ENCODE peak calls at places on chromosomes 5 and 9, in eight cellular contexts. One of them, this sample, is unnamed.

GRCh38 chr5:26553079-26553478 is 485.3 kb downstream of the CDH9 start:
- DNase-seq in GM12891: no peak
- DNase-seq in Right ventricle myocardium superior: no peak
- DNase-seq in NCI-H1694 treated with DMSO at 0.1 percent for 48 hours: no peak
- DNase-seq in activated naive CD4-positive, alpha-beta T cell treated with anti-CD3 and anti-CD28 coated beads for 36 hours: no peak
- DNase-seq in hippocampal formation: no peak
- DNase-seq in A172: peak
- DNase-seq in ascending aorta: no peak
- DNase-seq in this sample: no peak

GRCh38 chr9:137241490-137242328 is 622 bp downstream of the TUBB4B start:
- DNase-seq in GM12891: peak
- DNase-seq in Right ventricle myocardium superior: peak
- DNase-seq in NCI-H1694 treated with DMSO at 0.1 percent for 48 hours: no peak
- DNase-seq in activated naive CD4-positive, alpha-beta T cell treated with anti-CD3 and anti-CD28 coated beads for 36 hours: peak
- DNase-seq in hippocampal formation: no peak
- DNase-seq in A172: no peak
- DNase-seq in ascending aorta: peak
- DNase-seq in this sample: no peak

GRCh38 chr5:95471447-95471846 is 80.3 kb downstream of the FAM81B start:
- DNase-seq in GM12891: no peak
- DNase-seq in Right ventricle myocardium superior: no peak
- DNase-seq in NCI-H1694 treated with DMSO at 0.1 percent for 48 hours: no peak
- DNase-seq in activated naive CD4-positive, alpha-beta T cell treated with anti-CD3 and anti-CD28 coated beads for 36 hours: no peak
- DNase-seq in hippocampal formation: no peak
- DNase-seq in A172: no peak
- DNase-seq in ascending aorta: no peak
- DNase-seq in this sample: no peak

GRCh38 chr9:93667627-93668026 is 91.2 kb downstream of the PHF2 start:
- DNase-seq in GM12891: no peak
- DNase-seq in Right ventricle myocardium superior: no peak
- DNase-seq in NCI-H1694 treated with DMSO at 0.1 percent for 48 hours: no peak
- DNase-seq in activated naive CD4-positive, alpha-beta T cell treated with anti-CD3 and anti-CD28 coated beads for 36 hours: no peak
- DNase-seq in hippocampal formation: no peak
- DNase-seq in A172: no peak
- DNase-seq in ascending aorta: peak
- DNase-seq in this sample: no peak

GRCh38 chr9:135790850-135791249 is 88.9 kb downstream of the KCNT1 start:
- DNase-seq in GM12891: peak
- DNase-seq in Right ventricle myocardium superior: no peak
- DNase-seq in NCI-H1694 treated with DMSO at 0.1 percent for 48 hours: no peak
- DNase-seq in activated naive CD4-positive, alpha-beta T cell treated with anti-CD3 and anti-CD28 coated beads for 36 hours: no peak
- DNase-seq in hippocampal formation: no peak
- DNase-seq in A172: no peak
- DNase-seq in ascending aorta: no peak
- DNase-seq in this sample: no peak

GRCh38 chr5:142906863-142907671 is 136.9 kb downstream of the ARHGAP26 start:
- DNase-seq in GM12891: no peak
- DNase-seq in Right ventricle myocardium superior: no peak
- DNase-seq in NCI-H1694 treated with DMSO at 0.1 percent for 48 hours: peak
- DNase-seq in activated naive CD4-positive, alpha-beta T cell treated with anti-CD3 and anti-CD28 coated beads for 36 hours: no peak
- DNase-seq in hippocampal formation: no peak
- DNase-seq in A172: no peak
- DNase-seq in ascending aorta: no peak
- DNase-seq in this sample: peak

GRCh38 chr9:87260171-87260570 is 237.5 kb upstream of the DAPK1 start:
- DNase-seq in GM12891: no peak
- DNase-seq in Right ventricle myocardium superior: no peak
- DNase-seq in NCI-H1694 treated with DMSO at 0.1 percent for 48 hours: no peak
- DNase-seq in activated naive CD4-positive, alpha-beta T cell treated with anti-CD3 and anti-CD28 coated beads for 36 hours: no peak
- DNase-seq in hippocampal formation: no peak
- DNase-seq in A172: no peak
- DNase-seq in ascending aorta: no peak
- DNase-seq in this sample: no peak

GRCh38 chr9:14440062-14440461 is 126.1 kb upstream of the NFIB start:
- DNase-seq in GM12891: no peak
- DNase-seq in Right ventricle myocardium superior: no peak
- DNase-seq in NCI-H1694 treated with DMSO at 0.1 percent for 48 hours: no peak
- DNase-seq in activated naive CD4-positive, alpha-beta T cell treated with anti-CD3 and anti-CD28 coated beads for 36 hours: no peak
- DNase-seq in hippocampal formation: no peak
- DNase-seq in A172: no peak
- DNase-seq in ascending aorta: no peak
- DNase-seq in this sample: no peak

GRCh38 chr5:116575635-116576042 is 1.0 kb upstream of the SEMA6A start:
- DNase-seq in GM12891: peak
- DNase-seq in Right ventricle myocardium superior: peak
- DNase-seq in NCI-H1694 treated with DMSO at 0.1 percent for 48 hours: no peak
- DNase-seq in activated naive CD4-positive, alpha-beta T cell treated with anti-CD3 and anti-CD28 coated beads for 36 hours: no peak
- DNase-seq in hippocampal formation: no peak
- DNase-seq in A172: no peak
- DNase-seq in ascending aorta: no peak
- DNase-seq in this sample: no peak

GRCh38 chr5:132663771-132664695 is 6.1 kb downstream of the IL13 start:
- DNase-seq in GM12891: no peak
- DNase-seq in Right ventricle myocardium superior: no peak
- DNase-seq in NCI-H1694 treated with DMSO at 0.1 percent for 48 hours: no peak
- DNase-seq in activated naive CD4-positive, alpha-beta T cell treated with anti-CD3 and anti-CD28 coated beads for 36 hours: no peak
- DNase-seq in hippocampal formation: no peak
- DNase-seq in A172: no peak
- DNase-seq in ascending aorta: no peak
- DNase-seq in this sample: no peak

GRCh38 chr9:14433293-14433818 is 119.4 kb upstream of the NFIB start:
- DNase-seq in GM12891: no peak
- DNase-seq in Right ventricle myocardium superior: no peak
- DNase-seq in NCI-H1694 treated with DMSO at 0.1 percent for 48 hours: no peak
- DNase-seq in activated naive CD4-positive, alpha-beta T cell treated with anti-CD3 and anti-CD28 coated beads for 36 hours: no peak
- DNase-seq in hippocampal formation: no peak
- DNase-seq in A172: no peak
- DNase-seq in ascending aorta: no peak
- DNase-seq in this sample: no peak

GRCh38 chr9:81372628-81373191 is 316.6 kb downstream of the TLE1 start:
- DNase-seq in GM12891: no peak
- DNase-seq in Right ventricle myocardium superior: peak
- DNase-seq in NCI-H1694 treated with DMSO at 0.1 percent for 48 hours: no peak
- DNase-seq in activated naive CD4-positive, alpha-beta T cell treated with anti-CD3 and anti-CD28 coated beads for 36 hours: no peak
- DNase-seq in hippocampal formation: no peak
- DNase-seq in A172: no peak
- DNase-seq in ascending aorta: peak
- DNase-seq in this sample: peak

GRCh38 chr9:127405344-127406125 is 8.6 kb downstream of the SLC2A8 start:
- DNase-seq in GM12891: no peak
- DNase-seq in Right ventricle myocardium superior: no peak
- DNase-seq in NCI-H1694 treated with DMSO at 0.1 percent for 48 hours: no peak
- DNase-seq in activated naive CD4-positive, alpha-beta T cell treated with anti-CD3 and anti-CD28 coated beads for 36 hours: no peak
- DNase-seq in hippocampal formation: no peak
- DNase-seq in A172: no peak
- DNase-seq in ascending aorta: no peak
- DNase-seq in this sample: peak

GRCh38 chr5:112729630-112730029 is 8.1 kb upstream of the APC start:
- DNase-seq in GM12891: no peak
- DNase-seq in Right ventricle myocardium superior: no peak
- DNase-seq in NCI-H1694 treated with DMSO at 0.1 percent for 48 hours: no peak
- DNase-seq in activated naive CD4-positive, alpha-beta T cell treated with anti-CD3 and anti-CD28 coated beads for 36 hours: no peak
- DNase-seq in hippocampal formation: no peak
- DNase-seq in A172: no peak
- DNase-seq in ascending aorta: no peak
- DNase-seq in this sample: no peak

GRCh38 chr9:135933114-135933513 is 25.8 kb upstream of the CAMSAP1 start:
- DNase-seq in GM12891: no peak
- DNase-seq in Right ventricle myocardium superior: no peak
- DNase-seq in NCI-H1694 treated with DMSO at 0.1 percent for 48 hours: no peak
- DNase-seq in activated naive CD4-positive, alpha-beta T cell treated with anti-CD3 and anti-CD28 coated beads for 36 hours: no peak
- DNase-seq in hippocampal formation: no peak
- DNase-seq in A172: no peak
- DNase-seq in ascending aorta: no peak
- DNase-seq in this sample: no peak

GRCh38 chr5:21219255-21219654 is 1231.3 kb upstream of the CDH18 start:
- DNase-seq in GM12891: no peak
- DNase-seq in Right ventricle myocardium superior: no peak
- DNase-seq in NCI-H1694 treated with DMSO at 0.1 percent for 48 hours: no peak
- DNase-seq in activated naive CD4-positive, alpha-beta T cell treated with anti-CD3 and anti-CD28 coated beads for 36 hours: no peak
- DNase-seq in hippocampal formation: no peak
- DNase-seq in A172: peak
- DNase-seq in ascending aorta: no peak
- DNase-seq in this sample: no peak

GRCh38 chr5:127001621-127002296 is 28.6 kb downstream of the MARCHF3 start:
- DNase-seq in GM12891: no peak
- DNase-seq in Right ventricle myocardium superior: no peak
- DNase-seq in NCI-H1694 treated with DMSO at 0.1 percent for 48 hours: no peak
- DNase-seq in activated naive CD4-positive, alpha-beta T cell treated with anti-CD3 and anti-CD28 coated beads for 36 hours: no peak
- DNase-seq in hippocampal formation: no peak
- DNase-seq in A172: peak
- DNase-seq in ascending aorta: no peak
- DNase-seq in this sample: no peak

GRCh38 chr9:79637180-79637925 is 65.6 kb downstream of the TLE4 start:
- DNase-seq in GM12891: no peak
- DNase-seq in Right ventricle myocardium superior: no peak
- DNase-seq in NCI-H1694 treated with DMSO at 0.1 percent for 48 hours: no peak
- DNase-seq in activated naive CD4-positive, alpha-beta T cell treated with anti-CD3 and anti-CD28 coated beads for 36 hours: no peak
- DNase-seq in hippocampal formation: no peak
- DNase-seq in A172: peak
- DNase-seq in ascending aorta: no peak
- DNase-seq in this sample: no peak

GRCh38 chr5:180142824-180143610 is 66.0 kb downstream of the RASGEF1C start:
- DNase-seq in GM12891: no peak
- DNase-seq in Right ventricle myocardium superior: no peak
- DNase-seq in NCI-H1694 treated with DMSO at 0.1 percent for 48 hours: no peak
- DNase-seq in activated naive CD4-positive, alpha-beta T cell treated with anti-CD3 and anti-CD28 coated beads for 36 hours: no peak
- DNase-seq in hippocampal formation: no peak
- DNase-seq in A172: no peak
- DNase-seq in ascending aorta: peak
- DNase-seq in this sample: no peak

GRCh38 chr5:123215929-123216702 is 127.1 kb downstream of the PRDM6 start:
- DNase-seq in GM12891: no peak
- DNase-seq in Right ventricle myocardium superior: no peak
- DNase-seq in NCI-H1694 treated with DMSO at 0.1 percent for 48 hours: peak
- DNase-seq in activated naive CD4-positive, alpha-beta T cell treated with anti-CD3 and anti-CD28 coated beads for 36 hours: no peak
- DNase-seq in hippocampal formation: no peak
- DNase-seq in A172: peak
- DNase-seq in ascending aorta: no peak
- DNase-seq in this sample: no peak

GRCh38 chr9:124855944-124856773 is 2.9 kb downstream of the WDR38 start:
- DNase-seq in GM12891: no peak
- DNase-seq in Right ventricle myocardium superior: no peak
- DNase-seq in NCI-H1694 treated with DMSO at 0.1 percent for 48 hours: no peak
- DNase-seq in activated naive CD4-positive, alpha-beta T cell treated with anti-CD3 and anti-CD28 coated beads for 36 hours: peak
- DNase-seq in hippocampal formation: no peak
- DNase-seq in A172: peak
- DNase-seq in ascending aorta: no peak
- DNase-seq in this sample: peak

GRCh38 chr5:76714771-76715483 is 999 bp upstream of the F2R start:
- DNase-seq in GM12891: no peak
- DNase-seq in Right ventricle myocardium superior: peak
- DNase-seq in NCI-H1694 treated with DMSO at 0.1 percent for 48 hours: no peak
- DNase-seq in activated naive CD4-positive, alpha-beta T cell treated with anti-CD3 and anti-CD28 coated beads for 36 hours: no peak
- DNase-seq in hippocampal formation: no peak
- DNase-seq in A172: no peak
- DNase-seq in ascending aorta: no peak
- DNase-seq in this sample: no peak

GRCh38 chr9:131117111-131117761 is 8.2 kb upstream of the NUP214 start:
- DNase-seq in GM12891: peak
- DNase-seq in Right ventricle myocardium superior: no peak
- DNase-seq in NCI-H1694 treated with DMSO at 0.1 percent for 48 hours: no peak
- DNase-seq in activated naive CD4-positive, alpha-beta T cell treated with anti-CD3 and anti-CD28 coated beads for 36 hours: no peak
- DNase-seq in hippocampal formation: no peak
- DNase-seq in A172: no peak
- DNase-seq in ascending aorta: peak
- DNase-seq in this sample: no peak

GRCh38 chr5:42595597-42595996 is 161.0 kb upstream of the CCDC152 start:
- DNase-seq in GM12891: no peak
- DNase-seq in Right ventricle myocardium superior: no peak
- DNase-seq in NCI-H1694 treated with DMSO at 0.1 percent for 48 hours: no peak
- DNase-seq in activated naive CD4-positive, alpha-beta T cell treated with anti-CD3 and anti-CD28 coated beads for 36 hours: no peak
- DNase-seq in hippocampal formation: no peak
- DNase-seq in A172: no peak
- DNase-seq in ascending aorta: no peak
- DNase-seq in this sample: no peak

GRCh38 chr9:83355024-83355444 is 183.2 kb downstream of the FRMD3 start:
- DNase-seq in GM12891: no peak
- DNase-seq in Right ventricle myocardium superior: peak
- DNase-seq in NCI-H1694 treated with DMSO at 0.1 percent for 48 hours: no peak
- DNase-seq in activated naive CD4-positive, alpha-beta T cell treated with anti-CD3 and anti-CD28 coated beads for 36 hours: no peak
- DNase-seq in hippocampal formation: no peak
- DNase-seq in A172: peak
- DNase-seq in ascending aorta: no peak
- DNase-seq in this sample: no peak

GRCh38 chr5:142886956-142887355 is 116.8 kb downstream of the ARHGAP26 start:
- DNase-seq in GM12891: no peak
- DNase-seq in Right ventricle myocardium superior: no peak
- DNase-seq in NCI-H1694 treated with DMSO at 0.1 percent for 48 hours: no peak
- DNase-seq in activated naive CD4-positive, alpha-beta T cell treated with anti-CD3 and anti-CD28 coated beads for 36 hours: no peak
- DNase-seq in hippocampal formation: no peak
- DNase-seq in A172: no peak
- DNase-seq in ascending aorta: no peak
- DNase-seq in this sample: no peak

GRCh38 chr5:73496984-73497457 is 1.2 kb upstream of the BTF3 start:
- DNase-seq in GM12891: no peak
- DNase-seq in Right ventricle myocardium superior: no peak
- DNase-seq in NCI-H1694 treated with DMSO at 0.1 percent for 48 hours: peak
- DNase-seq in activated naive CD4-positive, alpha-beta T cell treated with anti-CD3 and anti-CD28 coated beads for 36 hours: no peak
- DNase-seq in hippocampal formation: peak
- DNase-seq in A172: peak
- DNase-seq in ascending aorta: no peak
- DNase-seq in this sample: peak

GRCh38 chr5:131622633-131623032 is 12.4 kb downstream of the RAPGEF6 start:
- DNase-seq in GM12891: no peak
- DNase-seq in Right ventricle myocardium superior: no peak
- DNase-seq in NCI-H1694 treated with DMSO at 0.1 percent for 48 hours: no peak
- DNase-seq in activated naive CD4-positive, alpha-beta T cell treated with anti-CD3 and anti-CD28 coated beads for 36 hours: no peak
- DNase-seq in hippocampal formation: peak
- DNase-seq in A172: peak
- DNase-seq in ascending aorta: no peak
- DNase-seq in this sample: no peak

GRCh38 chr9:137247135-137247915 is 3.8 kb upstream of the STPG3 start:
- DNase-seq in GM12891: no peak
- DNase-seq in Right ventricle myocardium superior: no peak
- DNase-seq in NCI-H1694 treated with DMSO at 0.1 percent for 48 hours: no peak
- DNase-seq in activated naive CD4-positive, alpha-beta T cell treated with anti-CD3 and anti-CD28 coated beads for 36 hours: no peak
- DNase-seq in hippocampal formation: no peak
- DNase-seq in A172: no peak
- DNase-seq in ascending aorta: no peak
- DNase-seq in this sample: no peak

GRCh38 chr5:175739973-175740372 is 82.1 kb downstream of the HRH2 start:
- DNase-seq in GM12891: no peak
- DNase-seq in Right ventricle myocardium superior: no peak
- DNase-seq in NCI-H1694 treated with DMSO at 0.1 percent for 48 hours: no peak
- DNase-seq in activated naive CD4-positive, alpha-beta T cell treated with anti-CD3 and anti-CD28 coated beads for 36 hours: no peak
- DNase-seq in hippocampal formation: no peak
- DNase-seq in A172: no peak
- DNase-seq in ascending aorta: no peak
- DNase-seq in this sample: no peak

GRCh38 chr5:41747291-41747690 is 122.9 kb downstream of the OXCT1 start:
- DNase-seq in GM12891: no peak
- DNase-seq in Right ventricle myocardium superior: no peak
- DNase-seq in NCI-H1694 treated with DMSO at 0.1 percent for 48 hours: no peak
- DNase-seq in activated naive CD4-positive, alpha-beta T cell treated with anti-CD3 and anti-CD28 coated beads for 36 hours: no peak
- DNase-seq in hippocampal formation: no peak
- DNase-seq in A172: peak
- DNase-seq in ascending aorta: no peak
- DNase-seq in this sample: no peak

GRCh38 chr5:134445841-134446818 is 34.4 kb upstream of the CDKN2AIPNL start:
- DNase-seq in GM12891: no peak
- DNase-seq in Right ventricle myocardium superior: no peak
- DNase-seq in NCI-H1694 treated with DMSO at 0.1 percent for 48 hours: no peak
- DNase-seq in activated naive CD4-positive, alpha-beta T cell treated with anti-CD3 and anti-CD28 coated beads for 36 hours: no peak
- DNase-seq in hippocampal formation: no peak
- DNase-seq in A172: no peak
- DNase-seq in ascending aorta: no peak
- DNase-seq in this sample: no peak

GRCh38 chr9:38720083-38720755 is at the start of gene FAM240B:
- DNase-seq in GM12891: no peak
- DNase-seq in Right ventricle myocardium superior: no peak
- DNase-seq in NCI-H1694 treated with DMSO at 0.1 percent for 48 hours: no peak
- DNase-seq in activated naive CD4-positive, alpha-beta T cell treated with anti-CD3 and anti-CD28 coated beads for 36 hours: no peak
- DNase-seq in hippocampal formation: no peak
- DNase-seq in A172: no peak
- DNase-seq in ascending aorta: no peak
- DNase-seq in this sample: no peak

GRCh38 chr9:14538529-14538928 is 154.7 kb downstream of the ZDHHC21 start:
- DNase-seq in GM12891: no peak
- DNase-seq in Right ventricle myocardium superior: no peak
- DNase-seq in NCI-H1694 treated with DMSO at 0.1 percent for 48 hours: no peak
- DNase-seq in activated naive CD4-positive, alpha-beta T cell treated with anti-CD3 and anti-CD28 coated beads for 36 hours: no peak
- DNase-seq in hippocampal formation: no peak
- DNase-seq in A172: no peak
- DNase-seq in ascending aorta: no peak
- DNase-seq in this sample: no peak